ENCODE peak calls at places on chromosomes 5 and 9, in eight cellular contexts. N is RPMI7951; Y is cardiac fibroblast; L is fibroblast of mammary gland; S is left ventricle myocardium superior; V is HFFc6; F is stimulated activated CD8-positive, alpha-beta memory T cell treated with anti-CD3 and anti-CD28 coated beads, Interleukin-15, amount 100 ng/mL, for 1 hour; M is GM23248. P is an unnamed sample.

GRCh38 chr5:103929310-103930003 is 366.9 kb upstream of the NUDT12 start:
- DNase-seq in S (no peak), V (no peak), M (no peak), Y (no peak), N (peak; percentile 49), L (peak; percentile 1), F (no peak), P (peak; percentile 76)

GRCh38 chr9:107569171-107569570 is 79.6 kb upstream of the KLF4 start:
- DNase-seq in N (no peak), V (no peak), L (peak; percentile 50), F (no peak), S (no peak), M (no peak), Y (no peak), P (peak; percentile 19)

GRCh38 chr5:36739751-36740221 is 133.4 kb downstream of the SLC1A3 start:
- DNase-seq in N (peak; percentile 57), M (peak; percentile 70), F (peak; percentile 35), V (peak; percentile 49), S (peak; percentile 71), Y (peak; percentile 87), L (peak; percentile 78), P (peak; percentile 68)

GRCh38 chr9:32866292-32866691 is 83.0 kb downstream of the TMEM215 start:
- DNase-seq in Y (no peak), F (no peak), S (no peak), N (peak; percentile 10), L (peak; percentile 33), M (peak; percentile 58), V (no peak), P (no peak)

GRCh38 chr5:174799146-174799545 is 74.8 kb downstream of the MSX2 start:
- DNase-seq in N (peak; percentile 86), L (peak; percentile 88), V (no peak), S (no peak), M (peak; percentile 72), F (no peak), Y (peak; percentile 3), P (no peak)

GRCh38 chr5:1704266-1704665 is 95.4 kb downstream of the MRPL36 start:
- DNase-seq in L (no peak), M (no peak), V (no peak), S (no peak), Y (no peak), N (no peak), F (no peak), P (no peak)

GRCh38 chr9:19113964-19114679 is 11.4 kb upstream of the HAUS6 start:
- DNase-seq in N (peak; percentile 23), F (no peak), V (no peak), Y (no peak), M (no peak), L (peak; percentile 52), S (no peak), P (peak; percentile 44)

GRCh38 chr9:131397100-131397790 is 3.4 kb downstream of the PRRC2B start:
- DNase-seq in M (peak; percentile 68), Y (no peak), V (no peak), S (no peak), L (peak; percentile 53), N (no peak), F (no peak), P (peak; percentile 64)

GRCh38 chr5:172816887-172817418 is 17.1 kb upstream of the ERGIC1 start:
- DNase-seq in L (peak; percentile 94), F (no peak), S (no peak), V (peak; percentile 83), N (peak; percentile 74), Y (peak; percentile 86), M (peak; percentile 95), P (peak; percentile 85)

GRCh38 chr5:125453011-125453410 is 706.6 kb upstream of the ZNF608 start:
- DNase-seq in S (no peak), M (no peak), F (no peak), L (no peak), N (no peak), Y (no peak), V (no peak), P (no peak)

GRCh38 chr5:115379622-115380344 is 83.3 kb upstream of the CCDC112 start:
- DNase-seq in M (no peak), F (no peak), N (peak; percentile 22), V (no peak), Y (no peak), S (no peak), L (no peak), P (peak; percentile 79)

GRCh38 chr9:95336281-95336680 is 18.8 kb upstream of the FANCC start:
- DNase-seq in M (peak; percentile 51), Y (peak; percentile 31), F (no peak), S (no peak), N (no peak), V (no peak), L (no peak), P (peak; percentile 19)

GRCh38 chr9:104429147-104429546 is 74.9 kb upstream of the OR13F1 start:
- DNase-seq in V (no peak), N (no peak), M (no peak), S (no peak), L (no peak), Y (no peak), F (no peak), P (no peak)

GRCh38 chr9:76560481-76560891 is 101.5 kb downstream of the GCNT1 start:
- DNase-seq in N (peak; percentile 62), L (peak; percentile 71), Y (peak; percentile 55), S (no peak), M (peak; percentile 70), F (no peak), V (peak; percentile 73), P (peak; percentile 66)

GRCh38 chr5:171401167-171401947 is 13.7 kb downstream of the NPM1 start:
- DNase-seq in L (no peak), Y (no peak), M (no peak), N (no peak), S (no peak), F (no peak), V (no peak), P (no peak)

GRCh38 chr5:130874861-130875419 is 290.1 kb downstream of the HINT1 start:
- DNase-seq in F (no peak), V (no peak), S (no peak), Y (no peak), N (no peak), L (peak; percentile 71), M (peak; percentile 1), P (no peak)

GRCh38 chr9:89036383-89036782 is 45.1 kb downstream of the S1PR3 start:
- DNase-seq in Y (peak; percentile 77), N (peak; percentile 91), F (no peak), M (no peak), S (no peak), L (no peak), V (no peak), P (no peak)

GRCh38 chr5:1325870-1326546 is 18.9 kb downstream of the CLPTM1L start:
- DNase-seq in N (no peak), F (no peak), M (peak; percentile 49), L (no peak), V (no peak), Y (peak; percentile 56), S (no peak), P (peak; percentile 32)

GRCh38 chr9:129322641-129323375 is 144.7 kb upstream of the IER5L start:
- DNase-seq in Y (no peak), S (no peak), N (no peak), V (no peak), F (no peak), L (no peak), M (no peak), P (no peak)

GRCh38 chr9:136249881-136250559 is 4.4 kb upstream of the QSOX2 start:
- DNase-seq in V (no peak), S (no peak), N (no peak), L (no peak), Y (no peak), F (no peak), M (no peak), P (no peak)

GRCh38 chr9:121138561-121138960 is 63.1 kb downstream of the RAB14 start:
- DNase-seq in Y (no peak), M (no peak), V (no peak), F (no peak), N (no peak), S (no peak), L (no peak), P (no peak)

GRCh38 chr5:141559481-141559880 is 59.3 kb downstream of the DIAPH1 start:
- DNase-seq in L (peak; percentile 82), N (peak; percentile 31), V (peak; percentile 41), M (peak; percentile 86), F (no peak), S (no peak), Y (peak; percentile 87), P (peak; percentile 56)

GRCh38 chr5:6578676-6579343 is 54.0 kb downstream of the NSUN2 start:
- DNase-seq in M (no peak), F (no peak), V (no peak), Y (no peak), S (no peak), N (no peak), L (no peak), P (no peak)

P was measured in ELR.